ENCODE peak calls at places on chromosomes 11 and 22, in six cellular contexts. V is NCI-H460; F is hypothalamus; Y is left colon; P is stimulated activated CD8-positive, alpha-beta memory T cell treated with anti-CD3 and anti-CD28 coated beads, Interleukin-15, amount 100 ng/mL, for 4 hours; M is mammary epithelial cell. H is an unnamed sample.
A peak's percentile ranks its signal among the peaks of the same experiment; 100 is the strongest.

GRCh38 chr11:134566311-134566710 is 154.3 kb upstream of the B3GAT1 start:
- DNase-seq in P (no peak), V (no peak), M (no peak), F (no peak), Y (no peak), H (no peak)

GRCh38 chr11:17604201-17604912 is 57.3 kb downstream of the OTOG start:
- DNase-seq in M (no peak), V (no peak), F (no peak), Y (no peak), P (no peak), H (no peak)

GRCh38 chr11:67698247-67698646 is 23.8 kb upstream of the ALDH3B2 start:
- DNase-seq in P (no peak), F (no peak), V (no peak), Y (no peak), M (no peak), H (no peak)

GRCh38 chr11:69383372-69383771 is 89.4 kb downstream of the MYEOV start:
- DNase-seq in Y (peak; percentile 15), V (no peak), P (no peak), M (no peak), F (no peak), H (no peak)

GRCh38 chr11:115716080-115716479 is 211.9 kb upstream of the CADM1 start:
- DNase-seq in V (no peak), Y (no peak), P (no peak), M (no peak), F (no peak), H (no peak)

GRCh38 chr22:35761037-35761436 is 43.4 kb downstream of the APOL5 start:
- DNase-seq in V (no peak), Y (no peak), F (no peak), P (no peak), M (no peak), H (no peak)

GRCh38 chr22:17171313-17172171 is 12.5 kb upstream of the HDHD5 start:
- DNase-seq in Y (peak; percentile 91), F (peak; percentile 87), V (peak; percentile 83), P (peak; percentile 64), M (peak; percentile 75), H (peak; percentile 62)

GRCh38 chr11:57776101-57776511 is 14.5 kb downstream of the CTNND1 start:
- DNase-seq in V (no peak), M (no peak), F (no peak), Y (no peak), P (no peak), H (no peak)

H was measured in NCI-H748 treated with DMSO at 0.1 percent for 48 hours.